ENCODE peak calls at places on chromosomes 7 and 10, in six cellular contexts. S is activated naive CD8-positive, alpha-beta T cell treated with anti-CD3 and anti-CD28 coated beads for 36 hours; G is activated CD4-positive, CD25-positive, alpha-beta regulatory T cell; R is kidney; Q is activated T-helper 1 cell treated with anti-CD3 and anti-CD28 coated beads, Interleukin-12 subunit alpha, Interleukin-12 subunit beta, Interleukin-2, Interleukin-4 antibody, amounts not matched to agents 30 ng/mL and 10 ng/mL and 1 ng/mL, durations not matched to agents 14 hours and 24 hours and 36 hours; N is renal cortical epithelial cell. Y is an unnamed sample.
A peak's percentile ranks its signal among the peaks of the same experiment; 100 is the strongest.

GRCh38 chr7:83579740-83580139 is 69.2 kb downstream of the SEMA3E start:
- DNase-seq in S (no peak), G (no peak), R (no peak), Q (no peak), N (peak; percentile 87), Y (no peak)

GRCh38 chr7:39633563-39634550 is 10.5 kb downstream of the RALA start:
- DNase-seq in S (peak; percentile 18), G (no peak), R (no peak), Q (no peak), N (peak; percentile 68), Y (no peak)

GRCh38 chr10:101230185-101230917 is 1.1 kb upstream of the LBX1 start:
- DNase-seq in S (no peak), G (no peak), R (no peak), Q (no peak), N (no peak), Y (no peak)

GRCh38 chr7:108253275-108254044 is 123.3 kb upstream of the LAMB4 start:
- DNase-seq in S (no peak), G (no peak), R (no peak), Q (no peak), N (peak; percentile 84), Y (no peak)

GRCh38 chr10:74175510-74176379 is 24.7 kb downstream of the ADK start:
- DNase-seq in S (no peak), G (no peak), R (no peak), Q (no peak), N (no peak), Y (no peak)

GRCh38 chr10:24385776-24386175 is 176.8 kb downstream of the KIAA1217 start:
- DNase-seq in S (no peak), G (no peak), R (no peak), Q (no peak), N (peak; percentile 62), Y (no peak)

GRCh38 chr10:77564781-77565589 is 72.6 kb downstream of the KCNMA1 start:
- DNase-seq in S (no peak), G (no peak), R (no peak), Q (no peak), N (peak; percentile 55), Y (no peak)

GRCh38 chr7:86453454-86453853 is 190.3 kb upstream of the GRM3 start:
- DNase-seq in S (no peak), G (no peak), R (no peak), Q (no peak), N (no peak), Y (no peak)

GRCh38 chr7:106430535-106431455 is 146.0 kb upstream of the NAMPT start:
- DNase-seq in S (no peak), G (no peak), R (no peak), Q (no peak), N (no peak), Y (no peak)

GRCh38 chr7:91264924-91265681 is 870 bp downstream of the FZD1 start:
- DNase-seq in S (peak; percentile 27), G (no peak), R (peak; percentile 84), Q (peak; percentile 8), N (no peak), Y (no peak)

GRCh38 chr7:129906700-129907099 is 46.1 kb downstream of the UBE2H start:
- DNase-seq in S (no peak), G (no peak), R (no peak), Q (no peak), N (peak; percentile 87), Y (no peak)

GRCh38 chr10:126199221-126199998 is 188.9 kb downstream of the ADAM12 start:
- DNase-seq in S (no peak), G (no peak), R (no peak), Q (no peak), N (peak; percentile 22), Y (no peak)

GRCh38 chr7:150311711-150312110 is 11.4 kb upstream of the LRRC61 start:
- DNase-seq in S (no peak), G (no peak), R (no peak), Q (no peak), N (peak; percentile 66), Y (no peak)

GRCh38 chr7:122100021-122100420 is 44.0 kb downstream of the AASS start:
- DNase-seq in S (no peak), G (no peak), R (no peak), Q (no peak), N (no peak), Y (no peak)

GRCh38 chr7:139663608-139664177 is 114.1 kb downstream of the HIPK2 start:
- DNase-seq in S (no peak), G (no peak), R (no peak), Q (no peak), N (no peak), Y (no peak)

GRCh38 chr7:27873981-27874957 is 134.3 kb downstream of the TAX1BP1 start:
- DNase-seq in S (no peak), G (no peak), R (peak; percentile 94), Q (no peak), N (peak; percentile 99), Y (no peak)

GRCh38 chr7:104240400-104240799 is 32.6 kb upstream of the ORC5 start:
- DNase-seq in S (no peak), G (no peak), R (no peak), Q (no peak), N (no peak), Y (no peak)